ENCODE peak calls at places on chromosomes 11 and 22, in ten cellular contexts. G is choroid plexus epithelial cell; B is AG04449; S is dermis blood vessel endothelial cell; X is epithelial cell of esophagus; F is stimulated activated CD4-positive, alpha-beta T cell treated with anti-CD3 and anti-CD28 coated beads, TNF-alpha, amount 100 ng/mL, for 24 hours; H is NCI-H748 treated with DMSO at 0.1 percent for 48 hours; J is GF-D8; I is KG1; P is GM03348. Y is an unnamed sample.

GRCh38 chr22:31923166-31923565 is 21.2 kb upstream of the YWHAH start:
- DNase-seq in S (peak), F (no peak), B (no peak), G (no peak), H (no peak), P (no peak), X (no peak), J (peak), I (no peak), Y (no peak)

GRCh38 chr22:41123151-41123550 is 30.8 kb downstream of the EP300 start:
- DNase-seq in S (peak), F (no peak), H (no peak), G (peak), I (no peak), P (no peak), J (no peak), B (no peak), X (peak), Y (no peak)

GRCh38 chr11:61168858-61169257 is 7.6 kb upstream of the VPS37C start:
- DNase-seq in J (peak), I (no peak), B (no peak), P (no peak), G (no peak), H (no peak), F (no peak), X (no peak), S (no peak), Y (no peak)

GRCh38 chr11:40417627-40418026 is 1041.8 kb downstream of the LRRC4C start:
- DNase-seq in H (no peak), J (no peak), B (no peak), F (no peak), G (no peak), X (no peak), P (no peak), I (no peak), S (no peak), Y (no peak)

GRCh38 chr11:115264278-115264677 is 239.9 kb downstream of the CADM1 start:
- DNase-seq in J (no peak), H (peak), S (no peak), I (no peak), P (no peak), F (no peak), B (no peak), X (no peak), G (no peak), Y (no peak)

GRCh38 chr22:35437038-35437437 is 37.1 kb downstream of the MCM5 start:
- DNase-seq in S (peak), H (no peak), B (no peak), P (no peak), F (no peak), X (no peak), J (no peak), I (no peak), G (no peak), Y (no peak)

GRCh38 chr22:38572065-38572464 is 2.1 kb upstream of the DMC1 start:
- DNase-seq in P (peak), X (peak), I (peak), G (peak), J (no peak), B (no peak), H (peak), F (no peak), S (peak), Y (peak)

GRCh38 chr11:26199341-26199740 is 132.6 kb upstream of the ANO3 start:
- DNase-seq in G (peak), P (no peak), X (no peak), I (no peak), B (no peak), J (no peak), S (no peak), H (no peak), F (no peak), Y (no peak)

GRCh38 chr22:36454916-36455570 is 26.4 kb downstream of the TXN2 start:
- DNase-seq in P (peak), J (peak), X (peak), S (peak), G (peak), F (peak), B (no peak), H (peak), I (peak), Y (peak)

GRCh38 chr11:44659641-44660040 is 67.1 kb upstream of the TSPAN18 start:
- DNase-seq in B (no peak), S (no peak), H (no peak), P (no peak), I (no peak), G (no peak), J (no peak), F (no peak), X (no peak), Y (no peak)

Y was measured in CMK.